ENCODE peak calls at places on chromosome 19, in four cellular contexts. One of them, this sample, is unnamed.

GRCh38 chr19:46404039-46404883 is 9.1 kb downstream of the CCDC8 start:
- DNase-seq in K562: peak; percentile 39
- DNase-seq in HepG2: peak; percentile 69
- DNase-seq in GM12878: no peak
- DNase-seq in this sample: peak; percentile 73

GRCh38 chr19:17889609-17890214 is 18.0 kb downstream of the SLC5A5 start:
- DNase-seq in K562: peak; percentile 66
- DNase-seq in HepG2: peak; percentile 32
- DNase-seq in GM12878: no peak
- DNase-seq in this sample: peak; percentile 80

GRCh38 chr19:289651-290538 is 1.3 kb downstream of the PLPP2 start:
- DNase-seq in K562: peak; percentile 59
- DNase-seq in HepG2: peak; percentile 42
- DNase-seq in GM12878: no peak
- DNase-seq in this sample: peak; percentile 70

GRCh38 chr19:16834747-16835146 is 5.5 kb downstream of the SIN3B start:
- DNase-seq in K562: no peak
- DNase-seq in HepG2: no peak
- DNase-seq in GM12878: no peak
- DNase-seq in this sample: no peak

GRCh38 chr19:677201-677600 is 1.0 kb downstream of the FSTL3 start:
- DNase-seq in K562: no peak
- DNase-seq in HepG2: peak; percentile 38
- DNase-seq in GM12878: no peak
- DNase-seq in this sample: no peak

GRCh38 chr19:49020342-49020741 is 3.5 kb upstream of the LHB start:
- DNase-seq in K562: no peak
- DNase-seq in HepG2: no peak
- DNase-seq in GM12878: no peak
- DNase-seq in this sample: peak; percentile 59

GRCh38 chr19:16142032-16142580 is 1.4 kb upstream of the HSH2D start:
- DNase-seq in K562: no peak
- DNase-seq in HepG2: no peak
- DNase-seq in GM12878: no peak
- DNase-seq in this sample: no peak

GRCh38 chr19:45852941-45853340 is 10.0 kb downstream of the SYMPK start:
- DNase-seq in K562: no peak
- DNase-seq in HepG2: no peak
- DNase-seq in GM12878: no peak
- DNase-seq in this sample: no peak

GRCh38 chr19:29478578-29479565 is 46.9 kb upstream of the VSTM2B start:
- DNase-seq in K562: peak; percentile 61
- DNase-seq in HepG2: peak; percentile 13
- DNase-seq in GM12878: no peak
- DNase-seq in this sample: peak; percentile 90

GRCh38 chr19:46786236-46787039 is 2.0 kb downstream of the SLC1A5 start:
- DNase-seq in K562: peak; percentile 92
- DNase-seq in HepG2: peak; percentile 68
- DNase-seq in GM12878: no peak
- DNase-seq in this sample: peak; percentile 45

GRCh38 chr19:43152217-43152616 is 34.1 kb downstream of the PSG5 start:
- DNase-seq in K562: no peak
- DNase-seq in HepG2: no peak
- DNase-seq in GM12878: no peak
- DNase-seq in this sample: no peak

GRCh38 chr19:47283405-47284059 is 8.8 kb downstream of the INAFM1 start:
- DNase-seq in K562: no peak
- DNase-seq in HepG2: no peak
- DNase-seq in GM12878: no peak
- DNase-seq in this sample: no peak

GRCh38 chr19:4861147-4861546 is 6.3 kb downstream of the PLIN3 start:
- DNase-seq in K562: no peak
- DNase-seq in HepG2: no peak
- DNase-seq in GM12878: no peak
- DNase-seq in this sample: no peak

GRCh38 chr19:23420824-23421223 is 25.6 kb upstream of the ZNF91 start:
- DNase-seq in K562: no peak
- DNase-seq in HepG2: no peak
- DNase-seq in GM12878: no peak
- DNase-seq in this sample: peak; percentile 27

GRCh38 chr19:8641908-8642547 is 11.6 kb downstream of the NFILZ start:
- DNase-seq in K562: peak; percentile 53
- DNase-seq in HepG2: peak; percentile 71
- DNase-seq in GM12878: no peak
- DNase-seq in this sample: no peak

GRCh38 chr19:41708481-41708880 is at the start of gene CEACAM5:
- DNase-seq in K562: no peak
- DNase-seq in HepG2: no peak
- DNase-seq in GM12878: no peak
- DNase-seq in this sample: peak; percentile 4

GRCh38 chr19:41705393-41706174 is 2.8 kb upstream of the CEACAM5 start:
- DNase-seq in K562: peak; percentile 35
- DNase-seq in HepG2: no peak
- DNase-seq in GM12878: no peak
- DNase-seq in this sample: peak; percentile 77

GRCh38 chr19:41707871-41708371 is 505 bp upstream of the CEACAM5 start:
- DNase-seq in K562: no peak
- DNase-seq in HepG2: no peak
- DNase-seq in GM12878: no peak
- DNase-seq in this sample: peak; percentile 4

GRCh38 chr19:41706741-41707501 is 1.5 kb upstream of the CEACAM5 start:
- DNase-seq in K562: peak; percentile 89
- DNase-seq in HepG2: peak; percentile 64
- DNase-seq in GM12878: peak; percentile 3
- DNase-seq in this sample: peak; percentile 88

DNA sequence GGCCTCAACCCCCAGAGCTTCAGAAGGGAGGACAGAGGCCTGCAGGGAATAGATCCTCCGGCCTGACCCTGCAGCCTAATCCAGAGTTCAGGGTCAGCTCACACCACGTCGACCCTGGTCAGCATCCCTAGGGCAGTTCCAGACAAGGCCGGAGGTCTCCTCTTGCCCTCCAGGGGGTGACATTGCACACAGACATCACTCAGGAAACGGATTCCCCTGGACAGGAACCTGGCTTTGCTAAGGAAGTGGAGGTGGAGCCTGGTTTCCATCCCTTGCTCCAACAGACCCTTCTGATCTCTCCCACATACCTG is 969 bp upstream of the CEACAM5 start:
- DNase-seq in K562: no peak
- DNase-seq in HepG2: no peak
- DNase-seq in GM12878: no peak
- DNase-seq in this sample: peak; percentile 24
- TF ChIP-seq CBFB in K562: no peak
- TF ChIP-seq CBFB in HepG2: no peak
- TF ChIP-seq CBFB in GM12878: no peak
- TF ChIP-seq CBFB in this sample: no peak

DNA sequence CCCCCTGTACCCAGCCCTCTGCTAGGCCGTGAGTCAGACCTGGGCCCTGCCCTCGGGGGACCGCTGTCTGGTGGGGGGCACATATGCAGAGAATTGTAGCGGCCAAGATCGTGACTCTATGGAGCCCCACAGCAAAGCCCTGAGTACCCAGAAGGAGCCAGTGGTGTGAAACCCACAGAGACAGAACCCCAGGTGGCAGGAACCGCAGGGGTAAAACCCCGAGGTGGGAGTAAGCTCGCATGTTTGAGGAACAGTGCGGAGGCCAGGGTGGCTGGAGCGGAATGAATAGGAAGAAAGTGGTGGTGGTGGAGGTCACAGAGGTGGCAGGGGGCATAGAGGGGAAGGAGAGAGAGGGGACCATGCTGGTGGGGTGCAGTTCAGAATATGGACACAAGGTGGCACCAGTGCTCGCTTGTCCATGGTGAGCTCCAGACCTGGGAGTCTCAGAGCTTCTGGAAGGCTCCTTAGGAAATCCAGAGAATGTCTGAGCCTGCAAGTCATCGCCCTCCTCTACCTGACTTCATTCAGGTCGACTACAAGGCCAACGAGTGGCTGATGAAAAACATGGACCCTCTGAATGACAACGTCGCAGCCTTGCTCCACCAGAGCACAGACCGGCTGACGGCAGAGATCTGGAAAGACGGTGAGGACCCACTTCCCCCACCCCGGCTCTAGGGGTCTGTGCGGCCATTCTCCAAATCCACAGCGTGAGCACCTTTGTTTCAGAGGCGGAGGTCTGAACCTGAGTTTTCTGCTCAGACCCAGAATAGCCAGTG is 48.9 kb downstream of the MYH14 start:
- DNase-seq in K562: peak; percentile 48
- DNase-seq in HepG2: no peak
- DNase-seq in GM12878: no peak
- DNase-seq in this sample: peak; percentile 82
- TF ChIP-seq CBFB in K562: no peak
- TF ChIP-seq CBFB in HepG2: no peak
- TF ChIP-seq CBFB in GM12878: no peak
- TF ChIP-seq CBFB in this sample: no peak

DNA sequence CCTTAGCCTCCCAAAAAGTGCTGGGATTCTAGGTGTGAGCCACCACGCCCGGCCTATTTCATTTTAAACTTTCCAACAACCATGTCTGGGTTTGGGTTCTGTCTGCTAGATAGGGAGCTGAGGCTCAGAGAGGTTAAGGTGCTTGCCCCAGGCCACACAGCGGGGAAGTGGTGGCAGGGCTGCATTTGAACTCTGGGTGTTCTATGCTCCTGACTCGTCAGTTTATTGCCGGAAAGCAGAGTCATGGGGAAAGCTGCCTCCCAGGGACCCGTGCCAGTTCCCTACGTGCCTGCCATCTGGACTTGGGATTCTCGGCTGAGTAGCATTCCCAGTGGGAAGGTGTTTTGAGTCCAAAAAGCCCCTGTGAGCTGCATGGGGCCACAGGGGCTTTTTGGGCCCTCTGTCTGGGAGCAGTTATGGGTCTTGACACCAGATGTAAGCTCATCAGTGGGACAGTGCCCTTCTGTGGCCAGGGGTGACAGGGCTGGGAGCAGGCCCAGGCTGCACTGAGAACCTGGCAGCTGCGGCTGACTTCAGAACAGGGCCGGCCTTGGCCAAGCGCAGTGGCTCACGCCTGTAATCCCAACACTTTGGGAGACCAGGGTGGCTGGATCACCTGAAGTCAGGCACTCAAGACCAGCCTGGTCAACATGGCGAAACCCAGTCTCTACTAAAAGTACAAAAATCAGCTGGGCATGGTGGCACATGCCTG is 10.9 kb downstream of the RFX1 start:
- DNase-seq in K562: no peak
- DNase-seq in HepG2: no peak
- DNase-seq in GM12878: no peak
- DNase-seq in this sample: no peak
- TF ChIP-seq CBFB in K562: no peak
- TF ChIP-seq CBFB in HepG2: no peak
- TF ChIP-seq CBFB in GM12878: no peak
- TF ChIP-seq CBFB in this sample: no peak

GRCh38 chr19:3120611-3121231 is 15.1 kb upstream of the GNA15 start:
- DNase-seq in K562: no peak
- DNase-seq in HepG2: no peak
- DNase-seq in GM12878: no peak
- DNase-seq in this sample: no peak

GRCh38 chr19:3119782-3120380 is 16.0 kb upstream of the GNA15 start:
- DNase-seq in K562: no peak
- DNase-seq in HepG2: no peak
- DNase-seq in GM12878: no peak
- DNase-seq in this sample: no peak

GRCh38 chr19:3121821-3122511 is 13.9 kb upstream of the GNA15 start:
- DNase-seq in K562: no peak
- DNase-seq in HepG2: no peak
- DNase-seq in GM12878: no peak
- DNase-seq in this sample: no peak

GRCh38 chr19:3122512-3122870 is 13.3 kb upstream of the GNA15 start:
- DNase-seq in K562: no peak
- DNase-seq in HepG2: no peak
- DNase-seq in GM12878: no peak
- DNase-seq in this sample: no peak

GRCh38 chr19:3121396-3121795 is 14.4 kb upstream of the GNA15 start:
- DNase-seq in K562: no peak
- DNase-seq in HepG2: no peak
- DNase-seq in GM12878: no peak
- DNase-seq in this sample: no peak
- TF ChIP-seq CBFB in K562: no peak
- TF ChIP-seq CBFB in HepG2: no peak
- TF ChIP-seq CBFB in GM12878: no peak
- TF ChIP-seq CBFB in this sample: no peak

DNA sequence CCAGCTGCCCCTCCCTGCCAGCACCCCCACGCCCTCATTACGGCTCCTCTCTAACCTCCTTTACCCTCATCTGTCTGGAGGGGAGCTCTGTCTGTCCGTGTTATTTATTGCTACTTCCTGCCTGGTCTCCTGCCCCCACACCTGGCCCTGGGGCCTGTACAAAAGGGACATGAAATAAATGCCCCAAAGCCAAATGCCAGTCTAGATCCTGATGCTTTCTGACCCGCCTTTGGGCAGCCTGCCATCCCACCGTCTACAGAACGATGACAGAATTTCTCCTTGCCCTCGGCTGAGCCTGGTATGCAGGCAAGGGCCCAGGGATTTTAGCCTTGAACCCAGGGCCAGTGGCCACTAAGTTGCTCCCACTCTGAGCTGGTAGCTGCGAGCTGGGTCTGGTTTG is 15.4 kb upstream of the CD22 start:
- DNase-seq in K562: no peak
- DNase-seq in HepG2: no peak
- DNase-seq in GM12878: no peak
- DNase-seq in this sample: no peak
- TF ChIP-seq CBFB in K562: no peak
- TF ChIP-seq CBFB in HepG2: no peak
- TF ChIP-seq CBFB in GM12878: no peak
- TF ChIP-seq CBFB in this sample: no peak

This sample was measured in WTC11.